ENCODE peak calls at places on chromosomes 4 and X, in seven cellular contexts. A is left colon; F is H54; H is activated T-cell treated with anti-CD3 and anti-CD28 coated beads, Interleukin-2, amount 50 U/mL, for 1 hour; Q is stimulated activated CD4-positive, alpha-beta T cell treated with anti-CD3 and anti-CD28 coated beads, Interleukin-1b, Interleukin-23, amount 100 ng/mL, for 24 hours; W is T-helper 2 cell; V is RKO. L is an unnamed sample.

GRCh38 chrX:123217728-123218127 is 33.6 kb downstream of the GRIA3 start:
- DNase-seq in V (no peak), Q (no peak), F (no peak), W (no peak), A (no peak), H (no peak), L (no peak)

GRCh38 chr4:14410469-14410868 is 591.8 kb upstream of the CPEB2 start:
- DNase-seq in W (no peak), A (no peak), F (no peak), H (no peak), V (no peak), Q (no peak), L (no peak)

GRCh38 chrX:123629502-123629901 is 103.3 kb downstream of the THOC2 start:
- DNase-seq in F (no peak), W (no peak), H (no peak), A (no peak), Q (no peak), V (no peak), L (no peak)

GRCh38 chr4:87033902-87034301 is 99.1 kb downstream of the AFF1 start:
- DNase-seq in Q (no peak), A (no peak), H (no peak), W (no peak), V (no peak), F (no peak), L (no peak)

GRCh38 chrX:97522307-97522706 is 638.6 kb downstream of the RPA4 start:
- DNase-seq in A (no peak), Q (no peak), H (no peak), F (no peak), V (no peak), W (no peak), L (no peak)

GRCh38 chr4:158613046-158613445 is 58.6 kb downstream of the C4orf46 start:
- DNase-seq in A (no peak), H (no peak), Q (no peak), W (no peak), V (no peak), F (no peak), L (no peak)

GRCh38 chr4:93147524-93148212 is 680.9 kb upstream of the ATOH1 start:
- DNase-seq in H (no peak), F (no peak), Q (no peak), W (no peak), A (no peak), V (no peak), L (no peak)

GRCh38 chrX:10769696-10770619 is 149.6 kb upstream of the MID1 start:
- DNase-seq in H (no peak), A (no peak), W (no peak), V (no peak), F (no peak), Q (no peak), L (no peak)

GRCh38 chr4:140153744-140154571 is at the start of gene MAML3:
- DNase-seq in V (peak), F (peak), Q (peak), H (peak), W (peak), A (peak), L (peak)

GRCh38 chr4:159390648-159391047 is 287.8 kb downstream of the RAPGEF2 start:
- DNase-seq in V (peak), Q (no peak), W (no peak), H (no peak), A (no peak), F (peak), L (peak)

GRCh38 chr4:140083320-140083719 is 70.7 kb downstream of the MAML3 start:
- DNase-seq in Q (no peak), W (no peak), V (no peak), F (no peak), A (no peak), H (no peak), L (no peak)

GRCh38 chr4:98448923-98449322 is 187.7 kb downstream of the RAP1GDS1 start:
- DNase-seq in Q (no peak), F (no peak), A (no peak), H (no peak), W (no peak), V (no peak), L (no peak)

GRCh38 chr4:48024522-48024921 is 8.0 kb downstream of the NIPAL1 start:
- DNase-seq in F (no peak), H (no peak), A (no peak), W (no peak), V (no peak), Q (no peak), L (no peak)

GRCh38 chr4:141706445-141706844 is 70.1 kb downstream of the IL15 start:
- DNase-seq in A (no peak), V (no peak), H (no peak), F (no peak), Q (no peak), W (no peak), L (no peak)

GRCh38 chr4:51906167-51906647 is 63.3 kb downstream of the DCUN1D4 start:
- DNase-seq in W (no peak), A (no peak), V (no peak), Q (no peak), H (no peak), F (no peak), L (no peak)

GRCh38 chr4:148436512-148436911 is 5.7 kb downstream of the NR3C2 start:
- DNase-seq in H (no peak), Q (no peak), W (no peak), F (no peak), V (no peak), A (no peak), L (no peak)

GRCh38 chrX:150411656-150412055 is 48.5 kb downstream of the MAMLD1 start:
- DNase-seq in A (no peak), V (no peak), H (no peak), Q (no peak), W (no peak), F (no peak), L (no peak)

GRCh38 chr4:47913328-47913727 is 1.1 kb downstream of the NFXL1 start:
- DNase-seq in A (no peak), V (peak), H (no peak), W (no peak), F (no peak), Q (no peak), L (no peak)

GRCh38 chr4:109298279-109299010 is 4.0 kb downstream of the COL25A1 start:
- DNase-seq in A (no peak), H (no peak), W (no peak), Q (no peak), F (no peak), V (peak), L (peak)

GRCh38 chr4:113355550-113356371 is 306.3 kb downstream of the ANK2 start:
- DNase-seq in W (no peak), V (peak), F (peak), Q (peak), A (no peak), H (peak), L (no peak)

GRCh38 chr4:2275546-2276251 is 13.8 kb upstream of the MXD4 start:
- DNase-seq in H (no peak), W (no peak), Q (no peak), V (no peak), A (no peak), F (no peak), L (no peak)

GRCh38 chrX:105136786-105137185 is 83.7 kb downstream of the TEX13A start:
- DNase-seq in F (no peak), H (no peak), Q (no peak), V (no peak), W (no peak), A (no peak), L (no peak)

GRCh38 chrX:8730812-8731578 is 942 bp downstream of the ANOS1 start:
- DNase-seq in W (no peak), V (no peak), Q (no peak), A (no peak), H (no peak), F (no peak), L (no peak)

GRCh38 chr4:154399259-154399974 is 92.2 kb downstream of the DCHS2 start:
- DNase-seq in A (no peak), V (peak), F (no peak), W (no peak), H (no peak), Q (no peak), L (peak)

GRCh38 chrX:148024425-148025148 is 43.5 kb downstream of the FMR1NB start:
- DNase-seq in Q (no peak), H (no peak), F (no peak), W (no peak), V (no peak), A (no peak), L (no peak)

GRCh38 chr4:56743550-56743949 is 62.5 kb upstream of the HOPX start:
- DNase-seq in W (no peak), V (no peak), F (no peak), H (no peak), A (peak), Q (no peak), L (no peak)

GRCh38 chrX:129769467-129770154 is 10.1 kb upstream of the SASH3 start:
- DNase-seq in F (no peak), V (no peak), Q (no peak), A (peak), H (peak), W (no peak), L (no peak)

GRCh38 chrX:132071260-132071659 is 48.2 kb downstream of the STK26 start:
- DNase-seq in V (peak), F (no peak), A (no peak), H (no peak), Q (no peak), W (no peak), L (no peak)

GRCh38 chr4:25308266-25308665 is 4.3 kb upstream of the ZCCHC4 start:
- DNase-seq in H (no peak), A (no peak), Q (no peak), F (no peak), V (no peak), W (no peak), L (no peak)

GRCh38 chr4:7030856-7031255 is 12.3 kb upstream of the TADA2B start:
- DNase-seq in H (no peak), F (no peak), W (no peak), A (no peak), V (no peak), Q (no peak), L (no peak)

GRCh38 chrX:18654873-18655836 is 16.8 kb downstream of the RS1 start:
- DNase-seq in A (no peak), H (no peak), W (no peak), F (no peak), V (no peak), Q (no peak), L (no peak)

GRCh38 chr4:31692407-31692940 is 972.3 kb downstream of the PCDH7 start:
- DNase-seq in V (no peak), W (no peak), H (no peak), F (no peak), Q (no peak), A (no peak), L (no peak)

L was measured in SW 1271.